ENCODE peak calls at places on chromosomes 12 and 14, in ten cellular contexts. U is PC-3; X is CD8-positive, alpha-beta T cell; Y is GM12864; Z is lower leg skin; T is IMR-90; W is CD4-positive, alpha-beta memory T cell; C is mucosa of descending colon; H is GM23248; A is ovary. J is an unnamed sample.

GRCh38 chr12:61991663-61992062 is 268.5 kb upstream of the USP15 start:
- DNase-seq in U (no peak), X (no peak), Y (no peak), Z (no peak), T (no peak), W (no peak), C (no peak), H (no peak), A (no peak), J (no peak)

GRCh38 chr12:26987634-26988424 is 26.4 kb downstream of the TM7SF3 start:
- DNase-seq in U (peak; percentile 72), X (no peak), Y (no peak), Z (no peak), T (peak; percentile 17), W (no peak), C (no peak), H (peak; percentile 27), A (no peak), J (peak; percentile 29)

GRCh38 chr12:83656004-83656403 is 969.3 kb downstream of the TMTC2 start:
- DNase-seq in U (peak; percentile 6), X (no peak), Y (no peak), Z (no peak), T (no peak), W (no peak), C (no peak), H (no peak), A (no peak), J (no peak)

GRCh38 chr14:60758875-60759274 is 24.3 kb downstream of the MNAT1 start:
- DNase-seq in U (no peak), X (no peak), Y (no peak), Z (no peak), T (peak; percentile 62), W (no peak), C (no peak), H (no peak), A (no peak), J (no peak)

GRCh38 chr12:10939163-10939562 is at the start of gene TAS2R14:
- DNase-seq in U (no peak), X (no peak), Y (no peak), Z (no peak), T (no peak), W (no peak), C (no peak), H (no peak), A (no peak), J (no peak)

GRCh38 chr12:116006141-116006540 is 271.4 kb downstream of the MED13L start:
- DNase-seq in U (no peak), X (no peak), Y (no peak), Z (no peak), T (no peak), W (no peak), C (no peak), H (no peak), A (no peak), J (no peak)

GRCh38 chr14:50941151-50941550 is 3.1 kb downstream of the PYGL start:
- DNase-seq in U (no peak), X (no peak), Y (no peak), Z (no peak), T (peak; percentile 31), W (no peak), C (no peak), H (peak; percentile 55), A (no peak), J (no peak)

GRCh38 chr12:30021046-30021833 is 237.5 kb upstream of the TMTC1 start:
- DNase-seq in U (peak; percentile 31), X (no peak), Y (no peak), Z (no peak), T (peak; percentile 37), W (no peak), C (no peak), H (no peak), A (no peak), J (peak; percentile 71)

GRCh38 chr12:132249747-132250478 is 79.5 kb downstream of the GALNT9 start:
- DNase-seq in U (no peak), X (no peak), Y (no peak), Z (no peak), T (no peak), W (no peak), C (no peak), H (no peak), A (no peak), J (no peak)

GRCh38 chr12:31117203-31118011 is 43.7 kb downstream of the DDX11 start:
- DNase-seq in U (peak; percentile 61), X (peak; percentile 79), Y (no peak), Z (no peak), T (peak; percentile 1), W (peak; percentile 39), C (peak; percentile 64), H (peak; percentile 30), A (peak; percentile 41), J (no peak)

GRCh38 chr12:103560604-103561101 is 26.4 kb upstream of the STAB2 start:
- DNase-seq in U (peak; percentile 99), X (no peak), Y (no peak), Z (no peak), T (peak; percentile 98), W (no peak), C (no peak), H (peak; percentile 99), A (no peak), J (peak; percentile 88)

GRCh38 chr12:124686001-124686884 is 118.8 kb upstream of the NCOR2 start:
- DNase-seq in U (peak; percentile 69), X (no peak), Y (no peak), Z (no peak), T (peak; percentile 81), W (no peak), C (no peak), H (peak; percentile 89), A (no peak), J (peak; percentile 57)

GRCh38 chr14:63713765-63714164 is 14.1 kb downstream of the SGPP1 start:
- DNase-seq in U (peak; percentile 76), X (no peak), Y (no peak), Z (no peak), T (peak; percentile 51), W (no peak), C (no peak), H (peak; percentile 86), A (no peak), J (peak; percentile 42)

GRCh38 chr12:153080-153746 is 60.7 kb downstream of the SLC6A12 start:
- DNase-seq in U (peak; percentile 63), X (peak; percentile 62), Y (peak; percentile 12), Z (peak; percentile 23), T (peak; percentile 54), W (peak; percentile 13), C (peak; percentile 77), H (peak; percentile 73), A (no peak), J (peak; percentile 47)

GRCh38 chr14:50527970-50528369 is 4.4 kb downstream of the MAP4K5 start:
- DNase-seq in U (peak; percentile 69), X (no peak), Y (no peak), Z (no peak), T (peak; percentile 65), W (no peak), C (no peak), H (peak; percentile 53), A (no peak), J (no peak)

GRCh38 chr14:105853089-105853906 is 326.9 kb downstream of the TMEM121 start:
- DNase-seq in U (no peak), X (peak; percentile 42), Y (no peak), Z (no peak), T (no peak), W (no peak), C (peak; percentile 18), H (no peak), A (peak; percentile 6), J (no peak)

GRCh38 chr12:98551787-98552186 is 36.4 kb downstream of the TMPO start:
- DNase-seq in U (no peak), X (no peak), Y (no peak), Z (no peak), T (no peak), W (no peak), C (no peak), H (no peak), A (no peak), J (no peak)

GRCh38 chr12:112503521-112503920 is 84.8 kb downstream of the PTPN11 start:
- DNase-seq in U (no peak), X (no peak), Y (no peak), Z (no peak), T (no peak), W (no peak), C (no peak), H (no peak), A (no peak), J (no peak)

GRCh38 chr12:110619534-110619953 is 5.6 kb downstream of the TCTN1 start:
- DNase-seq in U (peak; percentile 14), X (no peak), Y (peak; percentile 70), Z (no peak), T (peak; percentile 29), W (no peak), C (no peak), H (peak; percentile 57), A (no peak), J (no peak)

DNA sequence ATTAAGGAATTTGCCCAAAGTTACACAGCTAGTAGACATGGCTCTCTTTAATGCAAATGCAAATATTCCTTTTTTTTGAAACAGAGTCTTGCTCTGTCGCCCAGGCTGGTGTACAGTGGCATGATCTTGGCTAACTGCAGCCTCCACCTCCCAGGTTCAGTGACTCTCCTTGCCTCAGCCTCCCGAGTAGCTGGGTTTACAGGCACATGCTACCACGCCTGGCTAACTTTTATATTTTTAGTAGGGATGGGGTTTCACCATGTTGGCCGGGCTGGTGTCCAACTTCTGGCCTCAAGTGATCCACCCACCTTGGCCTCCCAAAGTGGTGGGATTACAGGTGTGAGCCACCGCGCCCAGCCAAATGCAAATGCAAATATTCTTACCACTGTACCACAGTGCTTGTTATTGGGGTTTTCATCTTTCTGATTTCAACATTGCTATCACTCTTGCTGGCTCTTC is 24.5 kb upstream of the HIGD1C start:
- DNase-seq in U (no peak), X (no peak), Y (no peak), Z (no peak), T (no peak), W (no peak), C (no peak), H (no peak), A (no peak), J (no peak)
- H3K4me3 ChIP-seq in U (no peak overlapping the region), X (no peak overlapping the region), Y (peak overlapping the region; percentile 13), Z (peak overlapping the region; percentile 75), T (no peak overlapping the region), W (no peak overlapping the region), C (no peak overlapping the region), H (no peak overlapping the region), A (peak overlapping the region; percentile 69), J (peak overlapping the region; percentile 88)

GRCh38 chr12:94689002-94689645 is 38.8 kb upstream of the TMCC3 start:
- DNase-seq in U (no peak), X (no peak), Y (no peak), Z (no peak), T (peak; percentile 27), W (no peak), C (no peak), H (peak; percentile 79), A (no peak), J (peak; percentile 76)
- H3K4me3 ChIP-seq in U (no peak overlapping the region), X (no peak overlapping the region), Y (no peak overlapping the region), Z (no peak overlapping the region), T (no peak overlapping the region), W (no peak overlapping the region), C (no peak overlapping the region), H (peak overlapping the region; percentile 53), A (peak overlapping the region; percentile 22), J (peak overlapping the region; percentile 15)

GRCh38 chr14:77100961-77101360 is 2.9 kb downstream of the CIPC start:
- DNase-seq in U (no peak), X (no peak), Y (no peak), Z (no peak), T (peak; percentile 27), W (no peak), C (no peak), H (peak; percentile 27), A (no peak), J (no peak)
- H3K4me3 ChIP-seq in U (no peak overlapping the region), X (no peak overlapping the region), Y (no peak overlapping the region), Z (no peak overlapping the region), T (no peak overlapping the region), W (no peak overlapping the region), C (no peak overlapping the region), H (no peak overlapping the region), A (no peak overlapping the region), J (no peak overlapping the region)

GRCh38 chr12:123085046-123085445 is 65.8 kb downstream of the PITPNM2 start:
- DNase-seq in U (no peak), X (no peak), Y (no peak), Z (no peak), T (no peak), W (no peak), C (no peak), H (no peak), A (no peak), J (no peak)
- H3K4me3 ChIP-seq in U (no peak overlapping the region), X (no peak overlapping the region), Y (no peak overlapping the region), Z (no peak overlapping the region), T (no peak overlapping the region), W (no peak overlapping the region), C (no peak overlapping the region), H (no peak overlapping the region), A (no peak overlapping the region), J (no peak overlapping the region)

J was measured in fibroblast of pulmonary artery.